ENCODE peak calls at places on chromosomes 16 and 17, in eight cellular contexts. D is stomach, N is heart right ventricle, S is fibroblast of villous mesenchyme, I is adrenal gland, U is Peyer's patch, P is tibial nerve, V is sigmoid colon. A is an unnamed sample.

GRCh38 chr17:56596741-56597494 is 3.4 kb downstream of the NOG start:
- DNase-seq in D (no peak), N (no peak), S (no peak), I (no peak), U (no peak), P (no peak), V (no peak), A (no peak)

GRCh38 chr17:76382305-76382802 is 2.1 kb upstream of the SPHK1 start:
- DNase-seq in D (no peak), N (no peak), S (peak), I (no peak), U (no peak), P (peak), V (no peak), A (no peak)

GRCh38 chr17:59373879-59374495 is 42.5 kb downstream of the YPEL2 start:
- DNase-seq in D (no peak), N (peak), S (peak), I (no peak), U (no peak), P (no peak), V (peak), A (no peak)

GRCh38 chr17:63439682-63440081 is 6.4 kb downstream of the CYB561 start:
- DNase-seq in D (no peak), N (no peak), S (peak), I (no peak), U (no peak), P (no peak), V (no peak), A (no peak)

GRCh38 chr16:52912565-52913173 is 140.0 kb downstream of the CHD9NB start:
- DNase-seq in D (peak), N (peak), S (peak), I (peak), U (peak), P (peak), V (no peak), A (peak)

GRCh38 chr16:83159049-83159448 is 532.3 kb downstream of the CDH13 start:
- DNase-seq in D (no peak), N (no peak), S (no peak), I (no peak), U (no peak), P (no peak), V (no peak), A (no peak)

GRCh38 chr17:6462692-6463091 is 18.4 kb downstream of the PIMREG start:
- DNase-seq in D (no peak), N (no peak), S (no peak), I (no peak), U (no peak), P (no peak), V (no peak), A (peak)

GRCh38 chr17:51359055-51359454 is 98.7 kb downstream of the UTP18 start:
- DNase-seq in D (no peak), N (no peak), S (no peak), I (no peak), U (no peak), P (no peak), V (no peak), A (no peak)

GRCh38 chr17:65556014-65556909 is 5.2 kb downstream of the AXIN2 start:
- DNase-seq in D (peak), N (peak), S (peak), I (peak), U (peak), P (peak), V (peak), A (peak)

GRCh38 chr17:10018461-10018891 is 113.4 kb upstream of the RCVRN start:
- DNase-seq in D (no peak), N (no peak), S (no peak), I (no peak), U (no peak), P (no peak), V (no peak), A (no peak)

GRCh38 chr17:2799653-2800052 is 3.4 kb downstream of the RAP1GAP2 start:
- DNase-seq in D (no peak), N (peak), S (no peak), I (no peak), U (no peak), P (no peak), V (no peak), A (no peak)

GRCh38 chr17:80652751-80653330 is 108.2 kb downstream of the RPTOR start:
- DNase-seq in D (no peak), N (no peak), S (no peak), I (no peak), U (no peak), P (no peak), V (no peak), A (no peak)

GRCh38 chr17:72122668-72123495 is 2.1 kb downstream of the SOX9 start:
- DNase-seq in D (peak), N (no peak), S (peak), I (no peak), U (peak), P (no peak), V (peak), A (no peak)

GRCh38 chr17:72122336-72122667 is 1.5 kb downstream of the SOX9 start:
- DNase-seq in D (no peak), N (no peak), S (no peak), I (no peak), U (no peak), P (no peak), V (no peak), A (no peak)

GRCh38 chr17:72123964-72124791 is 3.4 kb downstream of the SOX9 start:
- DNase-seq in D (no peak), N (no peak), S (no peak), I (no peak), U (no peak), P (no peak), V (no peak), A (no peak)

GRCh38 chr17:72122002-72122310 is 1.1 kb downstream of the SOX9 start:
- DNase-seq in D (no peak), N (no peak), S (peak), I (no peak), U (no peak), P (no peak), V (no peak), A (no peak)

DNA sequence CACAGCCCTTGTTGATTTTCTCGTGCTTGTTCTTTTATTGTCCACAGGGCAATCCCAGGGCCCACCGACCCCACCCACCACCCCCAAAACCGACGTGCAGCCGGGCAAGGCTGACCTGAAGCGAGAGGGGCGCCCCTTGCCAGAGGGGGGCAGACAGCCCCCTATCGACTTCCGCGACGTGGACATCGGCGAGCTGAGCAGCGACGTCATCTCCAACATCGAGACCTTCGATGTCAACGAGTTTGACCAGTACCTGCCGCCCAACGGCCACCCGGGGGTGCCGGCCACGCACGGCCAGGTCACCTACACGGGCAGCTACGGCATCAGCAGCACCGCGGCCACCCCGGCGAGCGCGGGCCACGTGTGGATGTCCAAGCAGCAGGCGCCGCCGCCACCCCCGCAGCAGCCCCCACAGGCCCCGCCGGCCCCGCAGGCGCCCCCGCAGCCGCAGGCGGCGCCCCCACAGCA is 2.7 kb downstream of the SOX9 start:
- DNase-seq in D (peak), N (no peak), S (no peak), I (no peak), U (no peak), P (no peak), V (no peak), A (no peak)
- H3K4me3 ChIP-seq in D (peak), N (peak), S (peak), I (no peak), U (no peak), P (peak), V (no peak), A (peak)

GRCh38 chr17:43548689-43549379 is 2.7 kb upstream of the ETV4 start:
- DNase-seq in D (no peak), N (no peak), S (no peak), I (no peak), U (no peak), P (no peak), V (no peak), A (no peak)

GRCh38 chr17:43547659-43548256 is 1.6 kb upstream of the ETV4 start:
- DNase-seq in D (no peak), N (no peak), S (no peak), I (no peak), U (no peak), P (no peak), V (no peak), A (no peak)

GRCh38 chr17:43546317-43547188 is at the start of gene ETV4:
- DNase-seq in D (peak), N (peak), S (peak), I (peak), U (peak), P (peak), V (peak), A (peak)

GRCh38 chr17:43545383-43545632 is 832 bp downstream of the ETV4 start:
- DNase-seq in D (peak), N (no peak), S (peak), I (no peak), U (peak), P (no peak), V (no peak), A (no peak)

GRCh38 chr17:43547189-43547550 is 1.0 kb upstream of the ETV4 start:
- DNase-seq in D (no peak), N (no peak), S (no peak), I (no peak), U (no peak), P (no peak), V (no peak), A (no peak)
- H3K4me3 ChIP-seq in D (no peak), N (no peak), S (no peak), I (no peak), U (no peak), P (no peak), V (no peak), A (no peak)

GRCh38 chr17:7466644-7467341 is 12.6 kb downstream of the ZBTB4 start:
- DNase-seq in D (peak), N (peak), S (peak), I (peak), U (no peak), P (no peak), V (peak), A (peak)
- H3K4me3 ChIP-seq in D (no peak), N (no peak), S (no peak), I (no peak), U (no peak), P (no peak), V (no peak), A (no peak)

GRCh38 chr16:31198207-31198882 is 4.2 kb downstream of the PYCARD start:
- DNase-seq in D (no peak), N (no peak), S (no peak), I (no peak), U (no peak), P (no peak), V (no peak), A (no peak)
- H3K4me3 ChIP-seq in D (no peak), N (no peak), S (no peak), I (no peak), U (no peak), P (no peak), V (no peak), A (no peak)

GRCh38 chr16:27202923-27203428 is 350 bp upstream of the KDM8 start:
- DNase-seq in D (no peak), N (no peak), S (no peak), I (no peak), U (no peak), P (no peak), V (no peak), A (no peak)
- H3K4me3 ChIP-seq in D (peak), N (peak), S (peak), I (peak), U (peak), P (peak), V (peak), A (peak)